ENCODE peak calls at places on chromosomes 2 and 18, in ten cellular contexts. F, Q, P, L, A, E, I, Y, J and S are unnamed samples.

GRCh38 chr2:52386433-52386832 is 1354.5 kb upstream of the NRXN1 start:
- DNase-seq in F (no peak), Q (no peak), P (no peak), L (no peak), A (no peak), E (no peak), I (no peak), Y (no peak), J (no peak), S (no peak)

GRCh38 chr2:158460632-158461297 is 4.0 kb downstream of the PKP4 start:
- DNase-seq in F (no peak), Q (no peak), P (no peak), L (no peak), A (no peak), E (no peak), I (no peak), Y (peak), J (no peak), S (no peak)

GRCh38 chr2:72350852-72351251 is 203.2 kb upstream of the CYP26B1 start:
- DNase-seq in F (no peak), Q (no peak), P (no peak), L (no peak), A (no peak), E (no peak), I (no peak), Y (no peak), J (no peak), S (no peak)

GRCh38 chr2:203683932-203684556 is 22.4 kb upstream of the CD28 start:
- DNase-seq in F (no peak), Q (peak), P (no peak), L (no peak), A (no peak), E (no peak), I (peak), Y (peak), J (peak), S (no peak)

GRCh38 chr18:32980896-32981295 is 208.1 kb upstream of the KLHL14 start:
- DNase-seq in F (no peak), Q (no peak), P (no peak), L (no peak), A (no peak), E (no peak), I (no peak), Y (no peak), J (no peak), S (no peak)

GRCh38 chr2:170502400-170503135 is 212.6 kb upstream of the SP5 start:
- DNase-seq in F (no peak), Q (no peak), P (no peak), L (no peak), A (no peak), E (no peak), I (no peak), Y (no peak), J (no peak), S (no peak)

GRCh38 chr2:10164611-10165010 is 42.1 kb downstream of the RRM2 start:
- DNase-seq in F (no peak), Q (no peak), P (no peak), L (no peak), A (no peak), E (no peak), I (no peak), Y (no peak), J (no peak), S (no peak)

GRCh38 chr2:183248866-183249567 is 124.8 kb downstream of the NUP35 start:
- DNase-seq in F (no peak), Q (no peak), P (peak), L (no peak), A (no peak), E (no peak), I (peak), Y (peak), J (peak), S (no peak)

GRCh38 chr2:126495189-126495588 is 160.8 kb upstream of the GYPC start:
- DNase-seq in F (no peak), Q (no peak), P (no peak), L (no peak), A (no peak), E (no peak), I (no peak), Y (no peak), J (no peak), S (no peak)

GRCh38 chr2:15302154-15302553 is 259.0 kb downstream of the NBAS start:
- DNase-seq in F (no peak), Q (no peak), P (no peak), L (no peak), A (no peak), E (no peak), I (peak), Y (no peak), J (no peak), S (no peak)

GRCh38 chr18:61127714-61128485 is 205.3 kb upstream of the CDH20 start:
- DNase-seq in F (no peak), Q (no peak), P (no peak), L (no peak), A (no peak), E (no peak), I (no peak), Y (no peak), J (no peak), S (no peak)

GRCh38 chr2:64839844-64840243 is 149.4 kb upstream of the SLC1A4 start:
- DNase-seq in F (no peak), Q (no peak), P (peak), L (peak), A (no peak), E (no peak), I (no peak), Y (no peak), J (no peak), S (no peak)

GRCh38 chr2:28587526-28588230 is 91.8 kb downstream of the PLB1 start:
- DNase-seq in F (no peak), Q (peak), P (no peak), L (no peak), A (no peak), E (no peak), I (no peak), Y (no peak), J (no peak), S (no peak)

GRCh38 chr2:101253713-101254085 is 1.0 kb downstream of the CNOT11 start:
- DNase-seq in F (no peak), Q (no peak), P (no peak), L (no peak), A (no peak), E (no peak), I (peak), Y (no peak), J (no peak), S (no peak)

GRCh38 chr2:71734620-71735019 is 281.3 kb downstream of the DYSF start:
- DNase-seq in F (no peak), Q (no peak), P (no peak), L (no peak), A (no peak), E (no peak), I (no peak), Y (no peak), J (no peak), S (no peak)

GRCh38 chr2:14621114-14621513 is 11.4 kb upstream of the LRATD1 start:
- DNase-seq in F (no peak), Q (no peak), P (no peak), L (no peak), A (no peak), E (no peak), I (no peak), Y (no peak), J (no peak), S (no peak)

GRCh38 chr2:59025157-59025757 is 784.1 kb upstream of the FANCL start:
- DNase-seq in F (no peak), Q (peak), P (peak), L (peak), A (peak), E (no peak), I (peak), Y (peak), J (peak), S (no peak)

GRCh38 chr2:128784626-128785306 is 466.1 kb upstream of the HS6ST1 start:
- DNase-seq in F (peak), Q (no peak), P (no peak), L (no peak), A (no peak), E (no peak), I (no peak), Y (no peak), J (no peak), S (no peak)

GRCh38 chr2:172048195-172048995 is 36.9 kb upstream of the DLX1 start:
- DNase-seq in F (no peak), Q (no peak), P (no peak), L (no peak), A (no peak), E (no peak), I (no peak), Y (no peak), J (no peak), S (no peak)

GRCh38 chr18:57743008-57743407 is 60.1 kb downstream of the ATP8B1 start:
- DNase-seq in F (no peak), Q (no peak), P (no peak), L (no peak), A (no peak), E (no peak), I (peak), Y (no peak), J (no peak), S (no peak)
- H3K27ac ChIP-seq in F (peak), Q (no peak), P (no peak), L (peak), A (peak), E (no peak), I (peak), Y (no peak), J (peak), S (peak)

GRCh38 chr2:99154643-99155536 is at the start of the genes LIPT1 and TSGA10:
- DNase-seq in F (no peak), Q (peak), P (peak), L (peak), A (peak), E (peak), I (peak), Y (peak), J (peak), S (peak)
- TF ChIP-seq POLR2A in F (peak), Q (peak), P (peak), L (peak), A (peak), E (peak), I (peak), Y (peak), J (peak), S (peak)

DNA sequence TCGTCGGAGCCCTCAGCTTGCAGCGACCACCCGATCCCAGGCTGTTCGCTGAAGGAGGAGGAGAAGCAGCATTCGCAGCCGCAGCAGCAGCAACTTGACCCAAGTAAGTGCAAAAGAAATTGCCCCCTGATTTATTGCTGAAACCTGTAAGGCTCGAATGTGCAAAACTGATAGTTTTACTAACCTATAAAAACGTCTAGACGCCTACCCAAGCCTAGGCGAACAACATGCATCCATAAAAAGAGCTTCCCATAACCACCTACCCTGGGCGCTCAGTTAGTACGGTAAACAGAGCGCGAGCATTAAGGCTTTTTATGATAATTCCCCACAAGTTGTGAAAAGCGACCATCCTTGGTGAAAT is 944 bp downstream of the HOXD9 start:
- DNase-seq in F (no peak), Q (no peak), P (no peak), L (no peak), A (no peak), E (no peak), I (no peak), Y (no peak), J (no peak), S (no peak)
- H3K4me3 ChIP-seq in F (peak), Q (no peak), P (no peak), L (peak), A (peak), E (peak), I (no peak), Y (no peak), J (no peak), S (no peak)

GRCh38 chr18:34837769-34838194 is 127.7 kb downstream of the DTNA start:
- DNase-seq in F (no peak), Q (peak), P (no peak), L (no peak), A (no peak), E (no peak), I (peak), Y (no peak), J (no peak), S (no peak)
- H3K27ac ChIP-seq in F (peak), Q (no peak), P (no peak), L (peak), A (peak), E (peak), I (no peak), Y (no peak), J (no peak), S (no peak)